ENCODE peak calls at places on chromosome 6, in nine cellular contexts. V is fibroblast of pulmonary artery, S is psoas muscle, Y is tibial nerve, A is IMR-90, G is left ventricle myocardium inferior, R is cardiac fibroblast, F is heart right ventricle, L is breast epithelium. W is an unnamed sample.

GRCh38 chr6:7505196-7505699 is 36.2 kb upstream of the DSP start:
- DNase-seq in V (peak), S (no peak), L (peak), Y (no peak), F (no peak), A (peak), R (peak), G (no peak), W (peak)

GRCh38 chr6:77292564-77293546 is 170.4 kb downstream of the HTR1B start:
- DNase-seq in S (no peak), A (peak), V (peak), G (no peak), R (peak), L (no peak), F (no peak), Y (no peak), W (peak)

GRCh38 chr6:118860880-118861279 is 33.1 kb upstream of the ASF1A start:
- DNase-seq in F (no peak), A (no peak), R (no peak), V (no peak), G (no peak), S (peak), Y (no peak), L (no peak), W (no peak)

GRCh38 chr6:18171861-18172260 is 16.6 kb downstream of the KDM1B start:
- DNase-seq in Y (no peak), F (no peak), S (no peak), G (no peak), A (no peak), R (no peak), V (no peak), L (no peak), W (no peak)

GRCh38 chr6:136424450-136424849 is 125.8 kb downstream of the MAP7 start:
- DNase-seq in F (no peak), R (no peak), Y (no peak), S (no peak), V (no peak), G (no peak), A (no peak), L (no peak), W (no peak)

GRCh38 chr6:168102093-168102985 is 23.3 kb upstream of the FRMD1 start:
- DNase-seq in Y (no peak), V (no peak), R (no peak), L (no peak), A (no peak), G (peak), F (no peak), S (peak), W (no peak)

GRCh38 chr6:160991411-160992322 is at the start of gene MAP3K4:
- DNase-seq in A (peak), V (peak), S (peak), F (peak), Y (peak), G (peak), L (peak), R (peak), W (peak)

GRCh38 chr6:9532621-9533557 is 882.0 kb downstream of the TFAP2A start:
- DNase-seq in R (peak), G (no peak), S (no peak), L (no peak), A (no peak), V (peak), F (no peak), Y (no peak), W (no peak)

GRCh38 chr6:9554806-9555205 is 860.1 kb downstream of the TFAP2A start:
- DNase-seq in G (no peak), Y (no peak), R (peak), F (no peak), A (no peak), V (peak), L (no peak), S (no peak), W (no peak)

GRCh38 chr6:127206531-127207065 is 60.1 kb upstream of the RNF146 start:
- DNase-seq in F (no peak), R (no peak), Y (no peak), A (peak), G (no peak), V (peak), S (no peak), L (no peak), W (no peak)

GRCh38 chr6:145271601-145272000 is 463.7 kb downstream of the EPM2A start:
- DNase-seq in V (no peak), F (no peak), Y (no peak), A (no peak), R (no peak), L (no peak), S (no peak), G (no peak), W (no peak)

GRCh38 chr6:158414900-158415299 is 102.6 kb downstream of the TULP4 start:
- DNase-seq in R (peak), Y (no peak), V (peak), S (no peak), G (no peak), L (no peak), F (no peak), A (peak), W (peak)

GRCh38 chr6:170135821-170136471 is 154.9 kb downstream of the DLL1 start:
- DNase-seq in L (no peak), Y (no peak), V (no peak), S (no peak), G (no peak), A (no peak), R (no peak), F (no peak), W (no peak)

GRCh38 chr6:105136433-105137350 is 43.1 kb downstream of the POPDC3 start:
- DNase-seq in F (peak), A (peak), G (peak), L (no peak), S (peak), Y (peak), R (peak), V (peak), W (peak)

GRCh38 chr6:161349886-161350285 is 76.0 kb upstream of the AGPAT4 start:
- DNase-seq in R (no peak), S (no peak), A (no peak), L (no peak), F (no peak), Y (no peak), G (no peak), V (no peak), W (no peak)

DNA sequence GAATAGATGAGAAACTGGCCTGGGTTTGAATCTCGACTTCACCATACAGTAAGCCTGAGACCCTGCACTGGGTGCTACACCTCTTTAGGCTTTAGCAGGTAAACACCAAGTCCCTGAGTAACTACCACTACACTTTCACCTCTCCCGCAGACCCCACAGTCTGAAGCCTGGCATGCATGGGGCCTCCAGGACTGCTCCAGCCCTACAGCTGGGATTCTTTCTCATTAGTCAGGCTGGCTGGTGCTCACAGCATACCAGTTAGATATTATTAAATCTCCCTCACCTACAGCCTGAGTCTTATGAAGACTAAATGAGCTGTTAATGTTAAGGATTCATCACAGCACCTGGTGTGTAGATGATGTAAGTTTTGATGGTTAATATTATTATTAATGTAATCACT is 388.7 kb downstream of the ARHGAP18 start:
- DNase-seq in Y (no peak), L (no peak), A (no peak), G (no peak), V (no peak), S (no peak), F (no peak), R (no peak), W (no peak)
- TF ChIP-seq CTCF in Y (no peak), L (no peak), A (no peak), G (no peak), V (no peak), S (no peak), F (no peak), R (no peak), W (no peak)

DNA sequence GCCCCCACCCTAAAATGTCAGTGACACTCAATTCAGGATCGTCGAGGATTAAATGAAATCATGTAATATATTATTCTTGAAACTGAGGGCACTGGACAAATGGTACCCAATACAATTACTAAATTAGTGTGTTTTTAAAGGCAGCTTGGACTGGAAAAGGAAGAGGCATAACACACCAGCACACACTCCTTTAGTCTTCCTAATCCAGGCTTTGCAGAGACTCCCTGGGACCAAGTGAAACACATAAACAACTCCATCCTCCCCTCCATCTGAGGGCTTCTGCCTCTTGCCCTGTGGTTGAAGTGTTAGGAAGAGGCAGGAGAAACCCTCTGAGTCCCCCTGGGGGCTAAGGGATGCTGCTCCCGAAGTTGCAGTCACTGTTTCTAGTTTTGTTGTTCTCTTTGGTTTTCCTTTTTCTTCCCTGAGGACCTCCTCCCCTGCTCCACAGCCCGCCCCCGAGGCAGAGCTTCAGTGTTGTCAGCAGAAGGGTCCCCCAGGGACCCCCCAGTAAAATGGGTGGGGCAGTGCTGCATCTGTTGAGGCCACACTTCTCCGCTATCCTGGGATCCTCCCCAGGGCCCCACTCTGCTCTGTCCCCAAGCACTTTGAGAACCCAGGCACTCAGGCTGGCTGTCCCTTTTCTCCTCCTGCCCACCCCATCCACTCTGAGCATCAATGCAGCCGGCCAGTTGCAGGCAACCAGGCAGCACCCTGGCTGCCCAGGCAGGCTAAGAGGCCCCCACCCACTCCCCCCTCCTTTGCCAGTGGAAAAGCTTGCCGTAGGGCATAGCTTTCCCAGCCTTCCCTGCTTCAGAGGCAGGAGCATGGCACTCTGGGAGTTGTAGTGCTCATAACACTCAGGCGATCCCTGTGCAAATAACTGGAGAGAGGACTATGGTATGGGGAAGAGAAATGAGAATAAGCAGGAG is 5.9 kb downstream of the TMEM63B start:
- DNase-seq in L (peak), R (peak), G (peak), S (peak), Y (no peak), V (peak), F (peak), A (peak), W (peak)
- H3K4me3 ChIP-seq in L (peak), R (no peak), G (peak), S (peak), Y (peak), V (no peak), F (no peak), A (no peak), W (no peak)

GRCh38 chr6:17002123-17002522 is 99.7 kb upstream of the STMND1 start:
- DNase-seq in S (no peak), F (no peak), V (no peak), A (no peak), R (no peak), L (no peak), Y (no peak), G (no peak), W (no peak)

GRCh38 chr6:17004269-17004668 is 97.6 kb upstream of the STMND1 start:
- DNase-seq in S (no peak), L (no peak), V (no peak), F (no peak), Y (no peak), A (peak), R (no peak), G (no peak), W (no peak)

GRCh38 chr6:16999486-17000436 is 102.1 kb upstream of the STMND1 start:
- DNase-seq in A (peak), Y (no peak), V (peak), G (no peak), R (peak), F (no peak), S (no peak), L (no peak), W (peak)

GRCh38 chr6:17001188-17001587 is 100.7 kb upstream of the STMND1 start:
- DNase-seq in F (no peak), R (no peak), L (no peak), G (no peak), S (no peak), Y (no peak), V (no peak), A (peak), W (no peak)
- TF ChIP-seq CTCF in F (no peak), R (peak), L (no peak), G (no peak), S (no peak), Y (no peak), V (no peak), A (peak), W (peak)

DNA sequence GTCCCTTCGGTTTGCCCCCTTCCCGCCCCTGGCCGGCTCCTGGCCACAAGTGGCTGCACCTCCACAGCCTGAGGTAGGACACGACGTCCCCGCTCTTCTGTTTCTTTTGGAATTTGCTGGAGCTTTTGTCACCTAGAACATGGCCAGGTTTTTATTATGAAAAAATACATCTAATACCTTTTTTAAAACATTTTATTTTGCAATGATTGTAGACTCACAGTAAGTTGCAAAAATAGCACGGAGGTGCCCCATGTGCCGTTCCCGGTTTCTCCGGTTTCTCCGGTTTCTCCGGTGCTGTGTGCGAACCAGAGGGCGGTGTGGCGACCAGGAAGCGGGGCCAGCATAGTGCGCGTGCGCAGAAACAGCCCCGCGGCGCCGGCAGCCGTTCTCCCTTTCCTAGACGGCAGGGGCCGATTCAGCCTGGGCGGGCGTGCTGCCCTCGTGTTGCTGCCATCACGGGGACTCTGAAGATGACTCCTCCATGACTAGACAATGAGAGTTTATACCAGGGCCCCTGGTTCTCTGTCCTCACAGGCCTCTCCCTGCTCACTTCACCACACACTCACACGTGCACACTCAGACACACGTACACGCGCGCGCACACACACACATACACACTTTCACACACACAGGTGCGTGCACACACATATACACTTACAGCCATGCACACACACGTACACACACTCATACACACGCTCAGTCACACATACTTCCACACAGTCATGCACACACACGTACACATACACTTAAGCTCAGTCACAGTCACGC is 102.1 kb downstream of the TMEM242 start:
- DNase-seq in F (peak), A (peak), Y (no peak), V (peak), L (peak), S (peak), R (peak), G (peak), W (peak)
- H3K4me3 ChIP-seq in F (peak), A (peak), Y (peak), V (peak), L (peak), S (peak), R (peak), G (peak), W (peak)

GRCh38 chr6:12289655-12290489 is at the start of gene EDN1:
- DNase-seq in Y (peak), G (peak), F (peak), S (peak), R (peak), V (peak), A (peak), L (peak), W (peak)
- TF ChIP-seq CTCF in Y (peak), G (peak), F (peak), S (peak), R (peak), V (peak), A (peak), L (peak), W (peak)

GRCh38 chr6:146292506-146292905 is 251.1 kb upstream of the RAB32 start:
- DNase-seq in Y (no peak), F (no peak), R (peak), A (no peak), S (no peak), V (peak), L (no peak), G (no peak), W (no peak)

GRCh38 chr6:146286976-146287375 is 256.7 kb upstream of the RAB32 start:
- DNase-seq in V (peak), L (no peak), R (peak), A (no peak), S (no peak), Y (no peak), F (no peak), G (no peak), W (no peak)

GRCh38 chr6:146290589-146290901 is 253.1 kb upstream of the RAB32 start:
- DNase-seq in S (no peak), F (no peak), R (no peak), L (no peak), A (no peak), Y (no peak), V (no peak), G (no peak), W (no peak)

GRCh38 chr6:146287691-146288369 is 255.8 kb upstream of the RAB32 start:
- DNase-seq in G (no peak), A (no peak), R (peak), L (no peak), S (no peak), F (no peak), V (peak), Y (no peak), W (peak)

GRCh38 chr6:146289816-146290588 is 253.6 kb upstream of the RAB32 start:
- DNase-seq in F (no peak), V (peak), L (no peak), Y (no peak), R (peak), A (peak), G (no peak), S (no peak), W (peak)
- H3K4me3 ChIP-seq in F (no peak), V (no peak), L (no peak), Y (no peak), R (no peak), A (no peak), G (no peak), S (no peak), W (no peak)